ENCODE peak calls at places on chromosomes 3 and 15, in nine cellular contexts. F, A, U, S, O, T, Z, H and P are unnamed samples.

GRCh38 chr3:179244874-179245273 is 6.0 kb downstream of the KCNMB3 start:
- DNase-seq in H (no peak), U (no peak), S (no peak), F (no peak), A (peak; percentile 13), O (no peak), Z (no peak), T (peak; percentile 60), P (no peak)

GRCh38 chr3:185470323-185470722 is 28.5 kb downstream of the TMEM41A start:
- DNase-seq in F (no peak), O (no peak), T (no peak), U (no peak), A (no peak), H (no peak), S (no peak), Z (no peak), P (no peak)

GRCh38 chr15:100201376-100202280 is 140.1 kb downstream of the ADAMTS17 start:
- DNase-seq in O (no peak), A (no peak), U (peak; percentile 6), F (no peak), H (no peak), S (no peak), Z (peak; percentile 23), T (peak; percentile 62), P (no peak)

GRCh38 chr3:41575754-41576153 is 376.4 kb downstream of the CTNNB1 start:
- DNase-seq in H (peak; percentile 70), U (no peak), Z (no peak), O (no peak), A (no peak), F (no peak), T (no peak), S (peak; percentile 22), P (no peak)

GRCh38 chr3:90024986-90025385 is 917.6 kb downstream of the EPHA3 start:
- DNase-seq in H (no peak), A (no peak), U (no peak), T (no peak), S (no peak), F (no peak), Z (no peak), O (no peak), P (no peak)

GRCh38 chr15:64246364-64247189 is 83.8 kb upstream of the PPIB start:
- DNase-seq in H (no peak), S (no peak), F (peak; percentile 26), Z (no peak), T (peak; percentile 89), U (peak; percentile 72), O (no peak), A (peak; percentile 51), P (no peak)

GRCh38 chr15:45399381-45400212 is 21.3 kb upstream of the GATM start:
- DNase-seq in U (no peak), S (no peak), O (peak; percentile 82), Z (no peak), A (no peak), T (peak; percentile 53), H (no peak), F (peak; percentile 22), P (no peak)

GRCh38 chr3:58490860-58491501 is 915 bp upstream of the KCTD6 start:
- DNase-seq in O (no peak), T (no peak), U (no peak), A (no peak), Z (no peak), H (peak; percentile 54), S (no peak), F (no peak), P (peak; percentile 28)

GRCh38 chr15:20357139-20358065 is 184.2 kb downstream of the GOLGA6L6 start:
- DNase-seq in A (no peak), T (no peak), O (no peak), Z (no peak), U (no peak), F (no peak), H (peak; percentile 51), S (no peak), P (peak; percentile 20)

GRCh38 chr3:61570813-61571212 is 9.4 kb downstream of the PTPRG start:
- DNase-seq in U (no peak), F (no peak), Z (no peak), O (no peak), A (no peak), T (no peak), H (no peak), S (no peak), P (no peak)

GRCh38 chr15:58793862-58794261 is 22.8 kb downstream of the MINDY2 start:
- DNase-seq in T (no peak), O (no peak), A (no peak), F (no peak), S (no peak), U (no peak), H (no peak), Z (no peak), P (no peak)

GRCh38 chr15:67185051-67185450 is 69.4 kb downstream of the AAGAB start:
- DNase-seq in F (no peak), A (no peak), S (no peak), O (no peak), U (no peak), Z (no peak), H (no peak), T (no peak), P (no peak)

GRCh38 chr3:20040476-20041196 is 390 bp downstream of the KAT2B start:
- DNase-seq in T (peak; percentile 69), A (no peak), U (peak; percentile 76), H (peak; percentile 90), O (peak; percentile 65), S (peak; percentile 70), Z (peak; percentile 56), F (peak; percentile 21), P (peak; percentile 73)

GRCh38 chr3:53269888-53270880 is 14.4 kb upstream of the TKT start:
- DNase-seq in T (peak; percentile 97), Z (no peak), H (peak; percentile 91), S (peak; percentile 80), F (peak; percentile 68), A (peak; percentile 89), O (peak; percentile 99), U (peak; percentile 15), P (peak; percentile 79)

GRCh38 chr15:87212041-87212440 is 1044.5 kb downstream of the NTRK3 start:
- DNase-seq in H (no peak), Z (no peak), T (peak; percentile 9), A (no peak), S (no peak), F (no peak), U (no peak), O (no peak), P (no peak)

GRCh38 chr3:17817545-17817944 is 75.1 kb upstream of the TBC1D5 start:
- DNase-seq in H (no peak), F (no peak), O (no peak), T (no peak), S (no peak), A (no peak), Z (no peak), U (no peak), P (no peak)

GRCh38 chr3:188126931-188127330 is 27.0 kb upstream of the LPP start:
- DNase-seq in O (no peak), S (no peak), Z (no peak), F (no peak), H (peak; percentile 71), A (no peak), U (no peak), T (no peak), P (no peak)

GRCh38 chr3:195870442-195870841 is 37.9 kb downstream of the TNK2 start:
- DNase-seq in U (no peak), O (peak; percentile 74), H (no peak), A (no peak), S (no peak), T (no peak), F (no peak), Z (no peak), P (no peak)

GRCh38 chr15:25378501-25378901 is 60.3 kb downstream of the UBE3A start:
- DNase-seq in U (no peak), A (no peak), S (no peak), T (peak; percentile 11), Z (no peak), O (no peak), H (no peak), F (no peak), P (no peak)

GRCh38 chr3:71987089-71987735 is 202.3 kb upstream of the PROK2 start:
- DNase-seq in T (peak; percentile 18), O (no peak), H (no peak), S (no peak), F (no peak), Z (no peak), A (no peak), U (no peak), P (no peak)

GRCh38 chr3:4996223-4996765 is 17.1 kb downstream of the BHLHE40 start:
- DNase-seq in S (no peak), T (no peak), U (no peak), F (no peak), O (no peak), A (no peak), H (no peak), Z (no peak), P (no peak)

GRCh38 chr15:69757186-69757585 is 304.6 kb downstream of the RPLP1 start:
- DNase-seq in A (no peak), U (peak; percentile 85), O (no peak), H (no peak), S (no peak), F (no peak), T (no peak), Z (no peak), P (no peak)

GRCh38 chr3:15903776-15904720 is 106.3 kb upstream of the ANKRD28 start:
- DNase-seq in U (no peak), H (peak; percentile 75), O (no peak), F (no peak), T (no peak), Z (no peak), A (no peak), S (no peak), P (peak; percentile 90)

GRCh38 chr15:93515256-93516044 is 426.4 kb upstream of the RGMA start:
- DNase-seq in U (no peak), F (no peak), O (no peak), S (no peak), T (no peak), A (no peak), H (peak; percentile 45), Z (no peak), P (peak; percentile 59)

GRCh38 chr15:20345401-20345958 is 196.1 kb downstream of the GOLGA6L6 start:
- DNase-seq in H (no peak), T (no peak), F (no peak), S (no peak), Z (no peak), A (no peak), O (no peak), U (no peak), P (peak; percentile 19)

GRCh38 chr3:179973931-179974361 is 62.8 kb downstream of the PEX5L start:
- DNase-seq in T (no peak), H (no peak), S (no peak), O (no peak), A (no peak), U (no peak), F (no peak), Z (no peak), P (no peak)

GRCh38 chr3:24390169-24390821 is 104.4 kb downstream of the THRB start:
- DNase-seq in Z (no peak), F (no peak), U (no peak), A (no peak), T (no peak), S (no peak), H (no peak), O (no peak), P (no peak)

GRCh38 chr3:184272269-184272668 is 3.6 kb upstream of the ECE2 start:
- DNase-seq in U (no peak), S (no peak), T (no peak), H (no peak), F (no peak), A (no peak), O (no peak), Z (no peak), P (no peak)

GRCh38 chr3:7610634-7611033 is 749.7 kb downstream of the GRM7 start:
- DNase-seq in F (no peak), A (no peak), S (no peak), T (no peak), Z (no peak), U (no peak), H (no peak), O (no peak), P (no peak)

GRCh38 chr3:43161684-43162512 is 56.0 kb upstream of the POMGNT2 start:
- DNase-seq in Z (no peak), F (no peak), H (no peak), A (peak; percentile 37), S (no peak), U (no peak), T (peak; percentile 72), O (peak; percentile 39), P (no peak)

GRCh38 chr15:68616397-68616796 is 37.6 kb downstream of the CORO2B start:
- DNase-seq in T (no peak), H (no peak), U (no peak), F (peak; percentile 2), S (no peak), Z (no peak), A (no peak), O (no peak), P (no peak)